ENCODE peak calls at places on chromosomes 5 and 9, in nine cellular contexts. Y, Z, O, B, R, C, T, W and U are unnamed samples.

GRCh38 chr9:33719581-33720374 is 75.6 kb upstream of the PRSS3 start:
- DNase-seq in Y (peak; percentile 40), Z (peak; percentile 63), O (no peak), B (no peak), R (peak; percentile 55), C (no peak), T (no peak), W (peak; percentile 40), U (no peak)

GRCh38 chr9:131483319-131484050 is 19.2 kb upstream of the POMT1 start:
- DNase-seq in Y (no peak), Z (no peak), O (no peak), B (no peak), R (no peak), C (no peak), T (no peak), W (no peak), U (no peak)

GRCh38 chr9:128903079-128903461 is 17.7 kb upstream of the PHYHD1 start:
- DNase-seq in Y (no peak), Z (no peak), O (no peak), B (no peak), R (no peak), C (no peak), T (no peak), W (no peak), U (no peak)

GRCh38 chr5:13993926-13994325 is 49.4 kb upstream of the DNAH5 start:
- DNase-seq in Y (no peak), Z (no peak), O (no peak), B (no peak), R (no peak), C (no peak), T (no peak), W (no peak), U (no peak)

GRCh38 chr5:172910828-172911627 is 48.2 kb upstream of the RPL26L1 start:
- DNase-seq in Y (no peak), Z (peak; percentile 80), O (no peak), B (peak; percentile 85), R (no peak), C (no peak), T (peak; percentile 80), W (peak; percentile 35), U (no peak)

GRCh38 chr5:95701074-95701473 is 18.3 kb upstream of the SPATA9 start:
- DNase-seq in Y (no peak), Z (no peak), O (no peak), B (no peak), R (no peak), C (no peak), T (no peak), W (no peak), U (no peak)

GRCh38 chr5:76690704-76691469 is 25.0 kb upstream of the F2R start:
- DNase-seq in Y (peak; percentile 56), Z (no peak), O (no peak), B (no peak), R (no peak), C (no peak), T (peak; percentile 75), W (no peak), U (no peak)

GRCh38 chr9:77455312-77455927 is 192.7 kb downstream of the GNA14 start:
- DNase-seq in Y (peak; percentile 54), Z (peak; percentile 73), O (no peak), B (no peak), R (no peak), C (no peak), T (no peak), W (peak; percentile 39), U (no peak)

GRCh38 chr5:138541511-138541910 is 1.5 kb downstream of the ETF1 start:
- DNase-seq in Y (no peak), Z (no peak), O (no peak), B (no peak), R (no peak), C (no peak), T (no peak), W (no peak), U (no peak)

GRCh38 chr5:177477701-177478477 is 4.5 kb upstream of the DBN1 start:
- DNase-seq in Y (no peak), Z (no peak), O (no peak), B (no peak), R (no peak), C (no peak), T (no peak), W (no peak), U (no peak)

GRCh38 chr9:121784706-121785426 is 133.4 kb downstream of the DAB2IP start:
- DNase-seq in Y (no peak), Z (no peak), O (no peak), B (no peak), R (no peak), C (no peak), T (no peak), W (no peak), U (no peak)

GRCh38 chr9:98057095-98057799 is 715 bp downstream of the NANS start:
- DNase-seq in Y (no peak), Z (no peak), O (no peak), B (peak; percentile 60), R (no peak), C (no peak), T (peak; percentile 48), W (peak; percentile 37), U (no peak)

GRCh38 chr9:116212986-116213672 is 59.5 kb downstream of the PAPPA start:
- DNase-seq in Y (no peak), Z (no peak), O (no peak), B (no peak), R (no peak), C (no peak), T (no peak), W (no peak), U (no peak)

GRCh38 chr9:37026085-37026935 is 7.8 kb downstream of the PAX5 start:
- DNase-seq in Y (no peak), Z (no peak), O (no peak), B (no peak), R (peak; percentile 22), C (no peak), T (no peak), W (peak; percentile 47), U (no peak)

GRCh38 chr5:93336330-93337110 is 244.5 kb downstream of the NR2F1-AS1 start:
- DNase-seq in Y (peak; percentile 16), Z (no peak), O (no peak), B (no peak), R (no peak), C (no peak), T (no peak), W (no peak), U (no peak)

DNA sequence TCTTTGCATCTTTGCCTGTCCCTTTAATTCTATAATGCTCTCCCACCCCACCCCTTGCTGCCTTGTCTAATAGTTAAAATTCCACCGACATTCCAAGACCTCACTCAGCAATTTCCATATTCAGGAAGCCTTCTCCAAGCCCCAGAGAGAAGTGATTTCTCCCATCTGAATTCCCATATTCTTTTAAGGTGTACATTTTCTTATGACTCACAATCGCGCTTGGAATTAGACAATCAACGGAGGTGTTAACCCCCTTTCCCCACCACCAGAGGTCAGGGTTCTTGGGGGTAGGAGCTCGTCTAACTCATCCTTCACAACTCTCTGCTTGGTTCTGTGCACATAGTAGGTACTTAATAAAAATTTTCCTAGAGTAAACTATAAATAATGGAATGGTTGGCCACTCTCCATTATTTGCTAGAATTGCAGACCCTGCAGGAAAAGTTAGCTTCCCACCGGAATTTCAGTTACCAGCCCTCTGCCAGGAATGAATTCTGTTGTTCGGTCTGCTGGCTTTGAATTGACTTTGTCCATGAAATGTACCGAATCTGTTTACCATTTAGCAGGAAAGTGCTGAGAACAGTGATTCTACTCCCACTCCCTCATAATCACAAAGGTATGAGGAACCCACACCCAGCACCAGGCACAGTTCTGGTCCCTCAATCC is 5.0 kb downstream of the KCNIP1 start:
- DNase-seq in Y (no peak), Z (no peak), O (no peak), B (no peak), R (no peak), C (no peak), T (no peak), W (no peak), U (no peak)
- TF ChIP-seq CTCF in Y (no peak), Z (peak; percentile 16), O (peak; percentile 47), B (no peak), R (peak; percentile 13), C (no peak), T (no peak), W (peak; percentile 46), U (peak; percentile 43)

DNA sequence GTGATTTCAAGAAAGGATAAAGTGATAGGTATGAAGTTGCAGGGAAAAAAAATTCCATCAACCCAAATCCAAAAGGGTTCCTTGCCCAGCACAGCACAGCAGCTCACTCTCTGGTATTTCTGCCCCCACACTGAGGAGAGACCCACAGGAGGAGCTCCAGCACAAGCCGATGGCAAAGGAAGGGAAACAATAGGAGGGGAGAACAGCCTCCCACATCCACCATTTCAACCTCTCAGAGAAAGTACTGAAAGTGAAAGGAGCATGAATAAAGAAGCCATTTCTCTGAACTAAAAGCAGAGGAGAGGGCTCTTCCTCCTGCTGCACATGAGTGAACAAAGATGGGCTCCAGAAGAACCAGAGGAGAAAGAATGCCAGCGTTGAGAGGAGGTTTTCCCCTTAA is 54.9 kb upstream of the ZSWIM6 start:
- DNase-seq in Y (no peak), Z (no peak), O (no peak), B (no peak), R (no peak), C (no peak), T (no peak), W (no peak), U (no peak)
- TF ChIP-seq CTCF in Y (no peak), Z (no peak), O (peak; percentile 30), B (no peak), R (no peak), C (peak; percentile 45), T (no peak), W (no peak), U (peak; percentile 44)

DNA sequence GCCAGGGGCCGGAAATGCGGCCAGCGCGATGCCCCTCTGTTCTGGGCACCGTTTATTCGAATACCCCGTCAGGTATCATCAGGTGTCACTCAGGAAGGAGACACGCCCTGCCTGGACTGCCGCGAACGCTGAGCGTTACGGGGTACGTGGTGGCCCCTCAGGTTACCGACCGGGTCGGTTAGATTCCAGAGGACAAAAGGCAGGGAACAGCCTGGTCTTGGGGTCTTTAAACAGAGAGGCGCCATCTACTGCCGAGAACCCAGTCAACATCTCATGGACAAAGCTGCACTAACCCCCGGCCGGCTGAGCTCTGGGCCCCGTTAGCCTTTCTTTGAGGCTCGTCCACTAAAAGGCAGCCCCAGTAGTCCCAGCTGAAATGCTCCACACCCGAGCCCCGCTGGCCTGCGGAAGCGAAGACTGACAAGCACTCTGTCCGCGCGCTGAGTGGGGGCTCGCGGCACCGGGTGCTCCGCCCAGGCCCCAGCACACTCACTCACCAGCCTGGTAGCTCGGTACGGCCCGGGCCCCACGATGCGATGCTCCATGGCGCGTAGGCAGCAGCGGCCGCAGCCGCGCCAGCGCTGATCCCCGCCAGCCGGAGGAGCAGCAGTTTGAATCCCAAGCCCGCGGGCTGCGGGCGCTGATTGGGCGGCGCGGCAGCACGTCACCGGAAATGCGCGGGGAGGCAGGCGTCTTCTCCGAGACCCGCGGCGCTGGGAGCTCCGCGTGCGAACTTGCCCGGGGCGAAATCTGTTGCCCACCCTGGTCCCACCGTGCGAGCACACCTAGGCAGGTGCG is at the start of gene DEPDC1B:
- DNase-seq in Y (peak; percentile 93), Z (peak; percentile 94), O (peak; percentile 70), B (peak; percentile 80), R (peak; percentile 90), C (peak; percentile 31), T (peak; percentile 79), W (peak; percentile 92), U (peak; percentile 39)
- TF ChIP-seq CTCF in Y (peak; percentile 27), Z (no peak), O (peak; percentile 4), B (no peak), R (no peak), C (peak; percentile 45), T (no peak), W (peak; percentile 72), U (peak; percentile 48)

GRCh38 chr5:113663879-113664278 is 150.4 kb downstream of the YTHDC2 start:
- DNase-seq in Y (peak; percentile 56), Z (peak; percentile 37), O (peak; percentile 50), B (peak; percentile 39), R (no peak), C (no peak), T (peak; percentile 18), W (peak; percentile 37), U (no peak)
- TF ChIP-seq CTCF in Y (peak; percentile 34), Z (peak; percentile 14), O (peak; percentile 69), B (no peak), R (peak; percentile 18), C (peak; percentile 69), T (no peak), W (peak; percentile 82), U (peak; percentile 25)